ENCODE peak calls at places on chromosomes 11 and 22, in nine cellular contexts. Q is amniotic stem cell; F is hepatocyte; V is H9; J is activated CD4-positive, alpha-beta T cell treated with anti-CD3 and anti-CD28 coated beads, Interleukin-2, amount 50 U/mL, for 24 hours; X is NCI-H1105 treated with DMSO at 0.1 percent for 48 hours; E is AG04449; R is EH; L is iris pigment epithelial cell. M is an unnamed sample.

GRCh38 chr11:75100314-75100713 is 3.6 kb upstream of the OR2AT4 start:
- DNase-seq in X (no peak), L (peak), R (peak), Q (no peak), F (no peak), J (peak), E (peak), V (no peak), M (no peak)

GRCh38 chr11:6737872-6738466 is 33.8 kb downstream of the OR2AG2 start:
- DNase-seq in Q (peak), L (peak), V (peak), R (peak), J (peak), E (no peak), F (peak), X (peak), M (peak)

GRCh38 chr22:19880786-19881569 is 26.3 kb upstream of the GNB1L start:
- DNase-seq in F (peak), E (peak), J (no peak), L (peak), Q (peak), X (no peak), V (peak), R (peak), M (no peak)

GRCh38 chr11:129316781-129317180 is 58.9 kb upstream of the BARX2 start:
- DNase-seq in F (no peak), Q (no peak), L (no peak), E (no peak), X (no peak), V (no peak), R (no peak), J (no peak), M (no peak)

GRCh38 chr22:22380098-22381030 is 128.2 kb downstream of the ZNF280B start:
- DNase-seq in L (no peak), F (no peak), E (no peak), J (no peak), X (no peak), V (peak), R (no peak), Q (no peak), M (peak)

GRCh38 chr22:35914665-35915476 is 113.8 kb downstream of the RBFOX2 start:
- DNase-seq in X (peak), F (peak), R (peak), J (no peak), V (peak), Q (peak), L (peak), E (no peak), M (peak)

GRCh38 chr11:68271781-68272608 is at the start of gene C11orf24:
- DNase-seq in Q (peak), R (peak), L (peak), F (peak), J (peak), X (peak), V (peak), E (peak), M (peak)

GRCh38 chr11:952406-953385 is 27.0 kb downstream of the AP2A2 start:
- DNase-seq in F (peak), L (peak), Q (no peak), R (peak), J (no peak), V (no peak), X (no peak), E (no peak), M (peak)

GRCh38 chr22:38203090-38203810 is 1.5 kb downstream of the MAFF start:
- DNase-seq in F (peak), Q (no peak), V (peak), X (peak), E (no peak), L (no peak), R (peak), J (no peak), M (peak)

GRCh38 chr22:38700271-38700788 is 413 bp downstream of the JOSD1 start:
- DNase-seq in Q (no peak), F (no peak), X (no peak), R (peak), L (peak), J (no peak), E (no peak), V (no peak), M (peak)

GRCh38 chr11:64842851-64843841 is 1.3 kb downstream of the CDC42BPG start:
- DNase-seq in R (no peak), Q (no peak), L (no peak), V (no peak), E (no peak), J (no peak), X (no peak), F (peak), M (peak)

GRCh38 chr22:39873963-39874362 is 19.6 kb downstream of the ENTHD1 start:
- DNase-seq in V (no peak), E (no peak), Q (no peak), J (peak), X (no peak), R (no peak), F (no peak), L (no peak), M (no peak)

GRCh38 chr22:44454113-44454769 is 43.8 kb downstream of the RTL6 start:
- DNase-seq in E (no peak), R (no peak), X (no peak), J (no peak), F (no peak), V (no peak), Q (no peak), L (no peak), M (no peak)

GRCh38 chr11:79314906-79315689 is 125.7 kb downstream of the TENM4 start:
- DNase-seq in L (peak), R (peak), J (no peak), X (no peak), E (no peak), Q (no peak), F (peak), V (peak), M (no peak)

GRCh38 chr11:49208006-49208721 is at the start of gene FOLH1:
- DNase-seq in J (no peak), E (no peak), R (no peak), X (peak), V (peak), Q (no peak), L (no peak), F (no peak), M (peak)

GRCh38 chr22:36360871-36361383 is 26.8 kb downstream of the MYH9 start:
- DNase-seq in F (peak), J (no peak), L (no peak), Q (no peak), R (peak), V (no peak), X (no peak), E (no peak), M (peak)

GRCh38 chr11:117461396-117462182 is 133.9 kb downstream of the CEP164 start:
- DNase-seq in V (no peak), Q (no peak), J (no peak), R (no peak), X (no peak), L (no peak), E (no peak), F (no peak), M (no peak)

GRCh38 chr11:110027627-110028371 is 65.4 kb upstream of the ZC3H12C start:
- DNase-seq in X (no peak), E (no peak), J (no peak), V (no peak), F (no peak), Q (no peak), L (no peak), R (no peak), M (no peak)

GRCh38 chr11:31529189-31529588 is 19.6 kb downstream of the ELP4 start:
- DNase-seq in F (peak), V (no peak), E (no peak), X (no peak), Q (no peak), L (no peak), R (no peak), J (no peak), M (no peak)

GRCh38 chr11:7600205-7600775 is 73.0 kb downstream of the CYB5R2 start:
- DNase-seq in L (peak), F (peak), E (peak), Q (no peak), J (no peak), R (peak), V (no peak), X (no peak), M (peak)

GRCh38 chr11:73265853-73266643 is 6.1 kb upstream of the P2RY6 start:
- DNase-seq in F (no peak), V (peak), E (no peak), X (no peak), J (no peak), R (no peak), L (no peak), Q (no peak), M (no peak)

GRCh38 chr11:119342023-119342300 is 1.3 kb upstream of the C1QTNF5 start:
- DNase-seq in E (no peak), X (no peak), Q (no peak), F (no peak), V (no peak), R (no peak), J (no peak), L (no peak), M (no peak)

GRCh38 chr11:65471410-65471762 is 27.5 kb upstream of the MALAT1 start:
- DNase-seq in E (no peak), V (peak), J (no peak), Q (no peak), R (peak), L (peak), F (peak), X (no peak), M (peak)

GRCh38 chr22:34804588-34804987 is 261.4 kb upstream of the ISX start:
- DNase-seq in R (no peak), X (no peak), L (no peak), E (no peak), V (peak), Q (no peak), J (no peak), F (peak), M (no peak)

GRCh38 chr11:62459080-62459479 is 40.2 kb downstream of the SCGB1A1 start:
- DNase-seq in J (no peak), E (no peak), Q (no peak), F (no peak), R (peak), L (peak), V (no peak), X (no peak), M (no peak)

GRCh38 chr22:48315415-48316244 is 1512.0 kb downstream of the BRD1 start:
- DNase-seq in R (no peak), F (no peak), J (no peak), L (no peak), V (peak), Q (no peak), E (no peak), X (no peak), M (no peak)